ENCODE peak calls at places on chromosomes 16 and 17, in nine cellular contexts. C is psoas muscle; Q is uterus; J is mammary epithelial cell; H is stomach; N is IMR-90; Z is CD8-positive, alpha-beta T cell; Y is suprapubic skin; K is adrenal gland. M is an unnamed sample. For H3K27me3, the result is how much of the 10 kb centered on the place peaks cover.

GRCh38 chr17:81713556-81714411 is 1.7 kb downstream of the SLC25A10 start:
- DNase-seq in K (no peak), Y (no peak), Z (no peak), H (peak), J (no peak), C (no peak), Q (no peak), N (no peak), M (no peak)

GRCh38 chr17:7851438-7852261 is 3.2 kb upstream of the TMEM88 start:
- DNase-seq in C (peak), Q (peak), Y (peak), N (peak), J (peak), H (peak), K (peak), Z (peak), M (peak)

GRCh38 chr16:10189861-10190390 is 7.7 kb upstream of the GRIN2A start:
- DNase-seq in K (no peak), Z (no peak), H (no peak), Q (no peak), C (no peak), N (no peak), J (no peak), Y (no peak), M (no peak)

GRCh38 chr16:50025544-50025931 is 513 bp downstream of the CNEP1R1 start:
- DNase-seq in H (no peak), Z (peak), Q (no peak), K (peak), J (peak), Y (peak), C (no peak), N (no peak), M (no peak)

GRCh38 chr17:59277031-59277430 is 54.4 kb upstream of the YPEL2 start:
- DNase-seq in Q (no peak), Z (no peak), Y (no peak), H (no peak), J (no peak), K (no peak), C (no peak), N (no peak), M (no peak)

GRCh38 chr16:2474877-2475412 is at the start of gene TBC1D24:
- DNase-seq in Z (peak), K (peak), J (peak), Q (peak), H (peak), C (peak), N (peak), Y (peak), M (peak)

GRCh38 chr16:25553711-25554436 is 137.9 kb upstream of the HS3ST4 start:
- DNase-seq in Q (no peak), Z (no peak), C (no peak), K (no peak), Y (no peak), H (no peak), J (peak), N (peak), M (no peak)

GRCh38 chr17:81967533-81968395 is 6.8 kb upstream of the NOTUM start:
- DNase-seq in N (peak), H (peak), Q (peak), Y (peak), C (peak), J (no peak), Z (peak), K (peak), M (peak)

GRCh38 chr16:22315979-22316378 is 18.8 kb downstream of the POLR3E start:
- DNase-seq in K (no peak), N (no peak), Z (no peak), Q (no peak), C (no peak), H (no peak), Y (no peak), J (no peak), M (no peak)

GRCh38 chr16:50368410-50369132 is at the start of gene BRD7:
- DNase-seq in Q (peak), N (peak), K (peak), Y (no peak), H (peak), Z (peak), C (peak), J (peak), M (peak)

GRCh38 chr16:425740-426114 is 278 bp downstream of the RAB11FIP3 start:
- DNase-seq in H (no peak), Y (no peak), K (no peak), Q (no peak), Z (no peak), J (no peak), C (no peak), N (no peak), M (no peak)

GRCh38 chr16:88593489-88593888 is 23.3 kb downstream of the ZC3H18 start:
- DNase-seq in K (no peak), C (peak), Y (no peak), Q (no peak), J (no peak), H (no peak), N (no peak), Z (no peak), M (no peak)

GRCh38 chr17:56112086-56112485 is 41.2 kb upstream of the ANKFN1 start:
- DNase-seq in Y (no peak), Q (no peak), H (no peak), C (no peak), Z (no peak), K (no peak), N (peak), J (no peak), M (no peak)

GRCh38 chr16:3198334-3199072 is 10.5 kb downstream of the OR1F1 start:
- DNase-seq in Z (no peak), Q (no peak), Y (no peak), C (no peak), J (no peak), N (no peak), K (no peak), H (no peak), M (no peak)

GRCh38 chr16:46980926-46981325 is 7.5 kb upstream of the DNAJA2 start:
- DNase-seq in Y (no peak), C (no peak), N (no peak), H (no peak), Z (no peak), J (no peak), Q (no peak), K (no peak), M (no peak)

GRCh38 chr17:40019140-40019991 is 4.1 kb downstream of the CSF3 start:
- DNase-seq in Y (no peak), J (peak), C (peak), H (no peak), Z (no peak), N (peak), K (no peak), Q (peak), M (no peak)

GRCh38 chr16:4371481-4372314 is at the start of gene VASN:
- DNase-seq in Q (peak), C (peak), Y (peak), H (peak), N (peak), J (peak), Z (peak), K (peak), M (peak)

GRCh38 chr16:56861092-56861610 is 3.9 kb upstream of the SLC12A3 start:
- DNase-seq in Q (no peak), Z (no peak), K (no peak), J (no peak), H (no peak), N (no peak), Y (no peak), C (no peak), M (no peak)

GRCh38 chr16:56748191-56748590 is 18.3 kb downstream of the NUP93 start:
- DNase-seq in Y (no peak), C (no peak), H (no peak), K (no peak), Z (no peak), J (no peak), Q (no peak), N (no peak), M (no peak)

GRCh38 chr16:15952265-15952711 is 2.9 kb downstream of the ABCC1 start:
- DNase-seq in H (no peak), Y (no peak), N (no peak), K (peak), Z (no peak), J (no peak), Q (no peak), C (no peak), M (no peak)

GRCh38 chr17:80790981-80791742 is 200.5 kb upstream of the CHMP6 start:
- DNase-seq in K (no peak), Q (no peak), H (no peak), N (no peak), C (no peak), Y (no peak), J (no peak), Z (no peak), M (no peak)

GRCh38 chr17:1643293-1643998 is 2.1 kb downstream of the SCARF1 start:
- DNase-seq in H (peak), Z (peak), Q (no peak), J (peak), Y (no peak), C (peak), N (no peak), K (peak), M (peak)

GRCh38 chr16:86784267-86784626 is 205.9 kb downstream of the FOXL1 start:
- DNase-seq in N (no peak), K (no peak), J (no peak), C (no peak), H (peak), Z (no peak), Y (no peak), Q (no peak), M (no peak)

GRCh38 chr17:9798724-9799123 is 7.3 kb upstream of the DHRS7C start:
- DNase-seq in Q (no peak), Z (no peak), K (no peak), J (no peak), N (no peak), Y (no peak), C (no peak), H (no peak), M (no peak)

GRCh38 chr16:3112881-3113574 is 642 bp downstream of the ZNF205 start:
- DNase-seq in Q (no peak), Z (no peak), N (peak), H (no peak), J (no peak), Y (no peak), K (no peak), C (no peak), M (no peak)

GRCh38 chr16:55179858-55180585 is 144.0 kb upstream of the IRX6 start:
- DNase-seq in Z (no peak), K (no peak), J (no peak), H (no peak), N (no peak), Q (no peak), C (no peak), Y (no peak), M (no peak)

GRCh38 chr16:46747777-46748651 is at the start of gene MYLK3:
- DNase-seq in N (no peak), C (no peak), K (no peak), Z (no peak), J (no peak), Q (no peak), Y (peak), H (no peak), M (no peak)

GRCh38 chr16:27366687-27367462 is 35.1 kb upstream of the IL21R start:
- DNase-seq in Z (no peak), N (no peak), Y (no peak), K (no peak), H (no peak), C (no peak), Q (no peak), J (no peak), M (no peak)

GRCh38 chr16:79721186-79721745 is 120.7 kb upstream of the MAF start:
- DNase-seq in Q (peak), Y (no peak), Z (no peak), K (peak), N (no peak), H (no peak), J (no peak), C (no peak), M (no peak)

GRCh38 chr17:40545660-40546059 is 19.6 kb downstream of the CCR7 start:
- DNase-seq in K (no peak), Y (peak), C (peak), J (no peak), Z (no peak), H (peak), Q (peak), N (no peak), M (no peak)

GRCh38 chr17:3635474-3636153 is 436 bp downstream of the SHPK start:
- DNase-seq in K (no peak), N (no peak), Y (no peak), J (peak), Z (no peak), Q (no peak), H (no peak), C (no peak), M (no peak)

GRCh38 chr17:61461967-61462733 is 9.9 kb downstream of the TBX4 start:
- DNase-seq in Y (no peak), Q (no peak), J (no peak), Z (no peak), H (no peak), C (no peak), K (no peak), N (no peak), M (no peak)

GRCh38 chr17:43543300-43543699 is 2.8 kb downstream of the ETV4 start:
- DNase-seq in Y (no peak), K (no peak), H (no peak), C (no peak), N (peak), J (no peak), Q (no peak), Z (no peak), M (no peak)

GRCh38 chr17:77516902-77517301 is 376.1 kb downstream of the SEC14L1 start:
- DNase-seq in Y (peak), C (no peak), N (peak), Q (no peak), J (peak), Z (peak), K (no peak), H (peak), M (no peak)

GRCh38 chr17:75109407-75110236 is at the start of gene ARMC7:
- DNase-seq in N (peak), K (peak), C (peak), H (peak), Q (peak), J (peak), Z (peak), Y (peak), M (peak)
- H3K27ac ChIP-seq in N (peak), K (no peak), C (peak), H (peak), Q (peak), J (peak), Z (peak), Y (peak), M (peak)

GRCh38 chr17:48162305-48162934 is 54.9 kb downstream of the SNX11 start:
- DNase-seq in H (no peak), K (no peak), Z (no peak), Y (no peak), Q (no peak), J (no peak), N (no peak), C (no peak), M (no peak)
- H3K27me3 ChIP-seq in H (under half), K (under half), Z (under half), Y (under half), Q (under half), J (under half), N (half or more), C (under half), M (under half)

GRCh38 chr17:31093866-31094599 is 744 bp upstream of the NF1 start:
- DNase-seq in H (no peak), C (no peak), Z (no peak), Y (no peak), K (no peak), Q (no peak), J (no peak), N (no peak), M (no peak)

GRCh38 chr17:31096106-31096436 is 1.3 kb downstream of the NF1 start:
- DNase-seq in Z (no peak), K (no peak), Y (no peak), J (no peak), Q (no peak), C (no peak), N (no peak), H (no peak), M (no peak)

GRCh38 chr17:31095239-31096105 is 695 bp downstream of the NF1 start:
- DNase-seq in K (peak), Q (peak), H (peak), J (peak), N (peak), C (peak), Z (peak), Y (peak), M (peak)

GRCh38 chr17:31092475-31093064 is 2.2 kb upstream of the NF1 start:
- DNase-seq in C (no peak), H (no peak), Y (no peak), N (peak), Z (no peak), J (no peak), Q (no peak), K (no peak), M (no peak)

DNA sequence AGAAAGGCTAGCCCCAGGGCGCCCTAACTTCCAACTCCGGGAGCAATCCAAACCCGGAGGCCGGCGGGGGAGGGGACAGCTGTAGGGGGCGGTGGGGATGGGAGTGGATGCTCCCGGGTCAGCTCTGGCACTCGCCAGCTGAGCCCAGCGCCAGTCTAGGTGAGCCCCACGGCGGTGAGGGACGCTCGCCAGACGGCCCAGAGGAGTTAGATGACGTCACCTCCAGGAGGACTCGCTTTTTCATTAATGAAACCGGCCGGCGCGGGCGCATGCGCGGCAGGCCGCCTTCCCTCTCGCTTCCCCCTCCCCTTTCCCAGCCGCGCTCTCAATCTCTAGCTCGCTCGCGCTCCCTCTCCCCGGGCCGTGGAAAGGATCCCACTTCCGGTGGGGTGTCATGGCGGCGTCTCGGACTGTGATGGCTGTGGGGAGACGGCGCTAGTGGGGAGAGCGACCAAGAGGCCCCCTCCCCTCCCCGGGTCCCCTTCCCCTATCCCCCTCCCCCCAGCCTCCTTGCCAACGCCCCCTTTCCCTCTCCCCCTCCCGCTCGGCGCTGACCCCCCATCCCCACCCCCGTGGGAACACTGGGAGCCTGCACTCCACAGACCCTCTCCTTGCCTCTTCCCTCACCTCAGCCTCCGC is at the start of gene NF1:
- DNase-seq in C (peak), K (peak), Y (peak), Q (peak), H (peak), Z (peak), N (peak), J (peak), M (peak)
- TF ChIP-seq CTCF in C (no peak), K (no peak), Y (no peak), Q (no peak), H (no peak), Z (no peak), N (no peak), J (no peak), M (no peak)

GRCh38 chr17:16443390-16444257 is 28.3 kb downstream of the TRPV2 start:
- DNase-seq in N (no peak), Z (no peak), J (no peak), K (no peak), H (no peak), Y (no peak), Q (no peak), C (no peak), M (no peak)
- H3K27ac ChIP-seq in N (no peak), Z (no peak), J (no peak), K (no peak), H (peak), Y (no peak), Q (no peak), C (no peak), M (no peak)

GRCh38 chr17:45234641-45235040 is 13.0 kb downstream of the FMNL1 start:
- DNase-seq in Y (no peak), J (no peak), N (no peak), Z (peak), H (no peak), Q (no peak), C (no peak), K (no peak), M (peak)

GRCh38 chr17:45238155-45238774 is 16.6 kb downstream of the FMNL1 start:
- DNase-seq in N (no peak), Q (no peak), Z (no peak), Y (no peak), C (no peak), J (no peak), K (no peak), H (no peak), M (no peak)

GRCh38 chr17:45235071-45236001 is 13.7 kb downstream of the FMNL1 start:
- DNase-seq in H (peak), Q (peak), Z (peak), N (peak), Y (peak), K (peak), C (peak), J (peak), M (peak)

GRCh38 chr17:45237686-45238085 is 16.0 kb downstream of the FMNL1 start:
- DNase-seq in Z (no peak), Y (no peak), H (no peak), N (no peak), Q (no peak), J (no peak), K (no peak), C (no peak), M (no peak)

GRCh38 chr17:45236002-45236606 is 14.4 kb downstream of the FMNL1 start:
- DNase-seq in C (no peak), Z (no peak), N (no peak), H (no peak), Q (no peak), J (no peak), Y (peak), K (no peak), M (no peak)
- H3K27me3 ChIP-seq in C (under half), Z (under half), N (under half), H (under half), Q (under half), J (under half), Y (under half), K (under half), M (under half)

GRCh38 chr17:66988069-66988798 is 23.7 kb downstream of the CACNG4 start:
- DNase-seq in Y (no peak), Z (no peak), C (peak), K (no peak), J (no peak), Q (no peak), N (no peak), H (no peak), M (no peak)
- TF ChIP-seq CTCF in Y (no peak), Z (no peak), C (no peak), K (no peak), J (peak), Q (no peak), N (no peak), H (no peak), M (no peak)

M was measured in CD4-positive, alpha-beta T cell.